ENCODE peak calls at places on chromosome 9, in seven cellular contexts. Z, P, G, N, C, K and L are unnamed samples. For H3K79me2, the result is how much of the 10 kb centered on the place peaks cover.

GRCh38 chr9:7374966-7375650 is 424.5 kb downstream of the DMAC1 start:
- DNase-seq in C (no peak), Z (no peak), N (no peak), G (no peak), P (no peak), K (no peak), L (no peak)

GRCh38 chr9:1231998-1232919 is 182.1 kb downstream of the DMRT2 start:
- DNase-seq in G (no peak), N (no peak), C (no peak), P (no peak), Z (peak), K (no peak), L (no peak)

GRCh38 chr9:76665458-76665857 is 98.8 kb upstream of the PCA3 start:
- DNase-seq in N (no peak), P (no peak), G (no peak), Z (no peak), K (no peak), C (no peak), L (no peak)

GRCh38 chr9:117444466-117444865 is 29.6 kb upstream of the ASTN2 start:
- DNase-seq in C (no peak), P (no peak), G (no peak), K (no peak), Z (no peak), N (no peak), L (no peak)

GRCh38 chr9:115122937-115123336 is 5.0 kb upstream of the TNC start:
- DNase-seq in K (no peak), C (no peak), G (no peak), N (no peak), P (no peak), Z (no peak), L (no peak)

GRCh38 chr9:133679056-133679455 is 42.9 kb downstream of the DBH start:
- DNase-seq in P (no peak), N (no peak), K (no peak), G (no peak), Z (no peak), C (no peak), L (no peak)

GRCh38 chr9:109817846-109818472 is 38.0 kb downstream of the PALM2AKAP2 start:
- DNase-seq in K (peak), N (peak), P (peak), C (peak), G (peak), Z (peak), L (peak)

GRCh38 chr9:82606761-82607382 is 456.1 kb downstream of the RASEF start:
- DNase-seq in Z (peak), N (peak), K (no peak), P (peak), G (peak), C (peak), L (peak)

GRCh38 chr9:91177661-91178280 is 183.9 kb downstream of the AUH start:
- DNase-seq in G (no peak), C (no peak), P (no peak), K (no peak), Z (no peak), N (no peak), L (no peak)

GRCh38 chr9:127722055-127722454 is 6.2 kb downstream of the TTC16 start:
- DNase-seq in Z (no peak), K (no peak), G (no peak), P (no peak), C (no peak), N (no peak), L (no peak)

GRCh38 chr9:121752929-121753328 is 101.5 kb downstream of the DAB2IP start:
- DNase-seq in P (no peak), N (no peak), K (no peak), Z (no peak), C (no peak), G (no peak), L (no peak)
- H3K79me2 ChIP-seq in P (under half), N (under half), K (under half), Z (under half), C (under half), G (under half), L (under half)

GRCh38 chr9:15529566-15530324 is 19.0 kb upstream of the PSIP1 start:
- DNase-seq in N (no peak), Z (no peak), G (no peak), C (peak), K (no peak), P (no peak), L (no peak)

GRCh38 chr9:15524845-15525455 is 14.2 kb upstream of the PSIP1 start:
- DNase-seq in P (no peak), K (no peak), N (no peak), C (no peak), Z (no peak), G (no peak), L (peak)

GRCh38 chr9:15531380-15531779 is 20.6 kb upstream of the PSIP1 start:
- DNase-seq in K (no peak), N (no peak), Z (no peak), G (no peak), P (no peak), C (no peak), L (no peak)

GRCh38 chr9:15522130-15522755 is 11.5 kb upstream of the PSIP1 start:
- DNase-seq in P (no peak), K (no peak), G (no peak), N (no peak), Z (no peak), C (no peak), L (no peak)

GRCh38 chr9:15525958-15526357 is 15.2 kb upstream of the PSIP1 start:
- DNase-seq in C (no peak), G (no peak), K (no peak), P (no peak), Z (no peak), N (no peak), L (no peak)
- TF ChIP-seq POLR2AphosphoS5 in C (no peak), G (no peak), K (no peak), P (no peak), Z (no peak), N (no peak), L (no peak)

GRCh38 chr9:135476981-135477380 is 2.6 kb upstream of the PPP1R26 start:
- DNase-seq in C (no peak), K (no peak), P (no peak), Z (peak), G (no peak), N (no peak), L (no peak)
- H3K79me2 ChIP-seq in C (under half), K (under half), P (under half), Z (under half), G (under half), N (under half), L (under half)

GRCh38 chr9:126515873-126516505 is 97.7 kb upstream of the LMX1B start:
- DNase-seq in G (no peak), P (no peak), Z (no peak), C (no peak), K (no peak), N (peak), L (no peak)

GRCh38 chr9:126515001-126515872 is 98.5 kb upstream of the LMX1B start:
- DNase-seq in G (no peak), P (no peak), K (no peak), N (peak), C (no peak), Z (no peak), L (no peak)

GRCh38 chr9:126517751-126518261 is 95.9 kb upstream of the LMX1B start:
- DNase-seq in Z (no peak), K (no peak), N (no peak), C (no peak), P (no peak), G (no peak), L (no peak)

GRCh38 chr9:126516936-126517750 is 96.6 kb upstream of the LMX1B start:
- DNase-seq in Z (peak), N (peak), K (no peak), G (peak), P (peak), C (no peak), L (peak)

GRCh38 chr9:126516561-126516935 is 97.2 kb upstream of the LMX1B start:
- DNase-seq in C (no peak), G (no peak), K (no peak), Z (no peak), N (no peak), P (no peak), L (no peak)
- TF ChIP-seq POLR2AphosphoS5 in C (no peak), G (no peak), K (no peak), Z (no peak), N (no peak), P (no peak), L (no peak)

GRCh38 chr9:73213300-73213699 is 61.6 kb downstream of the ANXA1 start:
- DNase-seq in C (no peak), N (no peak), P (no peak), Z (no peak), G (no peak), K (no peak), L (no peak)
- H3K79me2 ChIP-seq in C (under half), N (under half), P (under half), Z (under half), G (under half), K (under half), L (under half)

DNA sequence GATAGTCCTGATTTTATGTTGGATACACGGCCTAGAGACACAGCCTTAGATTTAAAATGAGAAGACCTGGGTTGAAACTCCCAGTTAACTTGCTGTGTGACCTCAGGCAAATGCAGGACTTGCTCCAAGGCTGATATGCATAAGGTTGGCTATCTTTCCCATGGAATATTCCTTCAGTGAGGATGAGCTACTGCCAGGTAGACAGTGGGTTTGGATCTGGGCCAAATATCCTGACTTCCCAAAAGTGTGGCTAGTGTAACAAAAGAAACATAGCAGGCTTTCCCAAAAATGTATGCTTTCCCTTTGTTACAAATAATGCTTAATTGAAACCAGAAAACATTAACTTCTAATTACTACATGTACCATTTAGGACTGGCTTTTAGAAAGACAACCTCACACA is 697 bp upstream of the XPA start:
- DNase-seq in Z (no peak), G (no peak), P (no peak), C (no peak), N (no peak), K (no peak), L (no peak)
- TF ChIP-seq POLR2AphosphoS5 in Z (no peak), G (no peak), P (no peak), C (no peak), N (no peak), K (no peak), L (no peak)

GRCh38 chr9:135909371-135909770 is 2.0 kb upstream of the CAMSAP1 start:
- DNase-seq in Z (no peak), P (no peak), C (no peak), G (no peak), K (no peak), N (no peak), L (no peak)
- H3K79me2 ChIP-seq in Z (under half), P (half or more), C (under half), G (half or more), K (half or more), N (half or more), L (half or more)

GRCh38 chr9:111036946-111037743 is 1.1 kb downstream of the LPAR1 start:
- DNase-seq in G (peak), P (peak), Z (no peak), K (no peak), N (peak), C (no peak), L (no peak)
- TF ChIP-seq POLR2AphosphoS5 in G (no peak), P (no peak), Z (no peak), K (no peak), N (no peak), C (no peak), L (no peak)